ENCODE peak calls at places on chromosomes 5 and 9, in four cellular contexts. O, F, S and J are unnamed samples.

GRCh38 chr5:126755593-126755992 is 21.3 kb upstream of the LMNB1 start:
- DNase-seq in O (no peak), F (no peak), S (no peak), J (no peak)

GRCh38 chr5:73625905-73626811 is at the start of gene ARHGEF28:
- DNase-seq in O (peak; percentile 33), F (no peak), S (peak; percentile 47), J (peak; percentile 83)

GRCh38 chr5:164481270-164481669 is 975.9 kb downstream of the MAT2B start:
- DNase-seq in O (no peak), F (no peak), S (no peak), J (no peak)

GRCh38 chr9:21070171-21070571 is 7.6 kb downstream of the IFNB1 start:
- DNase-seq in O (no peak), F (no peak), S (no peak), J (peak; percentile 91)

GRCh38 chr5:142748132-142748531 is 22.0 kb upstream of the ARHGAP26 start:
- DNase-seq in O (no peak), F (no peak), S (no peak), J (no peak)

GRCh38 chr5:160359816-160360215 is 10.6 kb downstream of the C1QTNF2 start:
- DNase-seq in O (no peak), F (no peak), S (no peak), J (no peak)

GRCh38 chr5:107215581-107215980 is 455.2 kb downstream of the EFNA5 start:
- DNase-seq in O (no peak), F (no peak), S (no peak), J (peak; percentile 52)

GRCh38 chr5:116658141-116658540 is 83.5 kb upstream of the SEMA6A start:
- DNase-seq in O (no peak), F (no peak), S (no peak), J (no peak)